ENCODE peak calls at places on chromosomes 2 and 18, in four cellular contexts. E, I, K and U are unnamed samples.

GRCh38 chr18:23146861-23147469 is 11.7 kb downstream of the CABLES1 start:
- DNase-seq in E (no peak), I (no peak), K (no peak), U (no peak)

GRCh38 chr18:68147728-68148127 is 567.2 kb downstream of the TMX3 start:
- DNase-seq in I (no peak), K (no peak), E (no peak), U (no peak)

GRCh38 chr2:223314831-223315230 is 262.8 kb downstream of the KCNE4 start:
- DNase-seq in E (no peak), I (no peak), K (no peak), U (no peak)

GRCh38 chr2:173448938-173449471 is 94.3 kb downstream of the CDCA7 start:
- DNase-seq in E (peak), K (peak), I (peak), U (peak)

GRCh38 chr2:86285981-86286380 is 51.4 kb downstream of the REEP1 start:
- DNase-seq in I (no peak), K (no peak), E (no peak), U (no peak)

GRCh38 chr2:172693037-172693436 is 42.6 kb upstream of the RAPGEF4 start:
- DNase-seq in E (peak), K (peak), I (peak), U (no peak)

GRCh38 chr18:50097702-50098101 is 97.2 kb downstream of the MYO5B start:
- DNase-seq in I (no peak), K (peak), E (no peak), U (no peak)

GRCh38 chr2:170999654-171000053 is 70.6 kb downstream of the GORASP2 start:
- DNase-seq in K (no peak), I (no peak), E (no peak), U (no peak)

GRCh38 chr18:32156855-32157254 is 33.0 kb upstream of the MEP1B start:
- DNase-seq in K (no peak), I (no peak), E (no peak), U (no peak)

GRCh38 chr2:102485151-102485769 is 12.2 kb downstream of the SLC9A4 start:
- DNase-seq in I (no peak), K (no peak), E (no peak), U (no peak)

GRCh38 chr2:58240938-58241755 is at the start of gene FANCL:
- DNase-seq in E (peak), I (peak), K (peak), U (peak)

GRCh38 chr2:113084249-113085000 is 16.7 kb downstream of the IL1F10 start:
- DNase-seq in E (no peak), K (peak), I (no peak), U (no peak)

GRCh38 chr2:120227111-120227991 is 4.2 kb upstream of the TMEM185B start:
- DNase-seq in E (peak), K (no peak), I (no peak), U (no peak)

GRCh38 chr2:40041983-40042382 is 262.9 kb upstream of the THUMPD2 start:
- DNase-seq in K (peak), I (no peak), E (no peak), U (no peak)

GRCh38 chr2:36459725-36460137 is 104.2 kb downstream of the CRIM1 start:
- DNase-seq in E (no peak), K (peak), I (peak), U (no peak)

GRCh38 chr18:5622905-5623304 is 79.1 kb upstream of the EPB41L3 start:
- DNase-seq in E (no peak), K (no peak), I (no peak), U (no peak)

GRCh38 chr18:65146615-65147014 is 604.2 kb upstream of the CDH7 start:
- DNase-seq in K (no peak), E (no peak), I (no peak), U (no peak)

GRCh38 chr2:64946737-64947090 is 42.5 kb upstream of the SLC1A4 start:
- DNase-seq in K (no peak), I (no peak), E (no peak), U (no peak)

GRCh38 chr18:45834303-45834702 is 8.8 kb downstream of the SIGLEC15 start:
- DNase-seq in E (no peak), K (no peak), I (no peak), U (no peak)

GRCh38 chr2:38581193-38582147 is 21.3 kb downstream of the HNRNPLL start:
- DNase-seq in E (no peak), I (no peak), K (peak), U (no peak)

GRCh38 chr2:146852661-146853060 is 992.2 kb upstream of the ACVR2A start:
- DNase-seq in K (no peak), I (no peak), E (no peak), U (no peak)

GRCh38 chr2:147273628-147274027 is 571.2 kb upstream of the ACVR2A start:
- DNase-seq in K (no peak), I (no peak), E (no peak), U (no peak)

GRCh38 chr18:23721711-23722479 is 32.6 kb downstream of the LAMA3 start:
- DNase-seq in E (no peak), I (no peak), K (no peak), U (no peak)

GRCh38 chr2:58107803-58108710 is 61.5 kb downstream of the VRK2 start:
- DNase-seq in K (peak), I (peak), E (no peak), U (no peak)

GRCh38 chr2:213104089-213104902 is 47.1 kb downstream of the IKZF2 start:
- DNase-seq in E (no peak), K (peak), I (no peak), U (no peak)

GRCh38 chr2:237184192-237184922 is 98.7 kb downstream of the COPS8 start:
- DNase-seq in E (no peak), I (peak), K (peak), U (no peak)

GRCh38 chr2:44751754-44752479 is 189.6 kb upstream of the SIX3 start:
- DNase-seq in E (no peak), I (no peak), K (peak), U (no peak)

GRCh38 chr2:10415048-10415447 is 33.1 kb downstream of the ODC1 start:
- DNase-seq in E (no peak), I (no peak), K (no peak), U (no peak)

GRCh38 chr2:116250376-116250775 is 1564.1 kb upstream of the DDX18 start:
- DNase-seq in I (no peak), E (no peak), K (no peak), U (no peak)

GRCh38 chr2:85678794-85679672 is 11.0 kb upstream of the SFTPB start:
- DNase-seq in I (peak), K (peak), E (peak), U (peak)

GRCh38 chr2:213246665-213247281 is 37.5 kb upstream of the SPAG16 start:
- DNase-seq in E (no peak), K (peak), I (no peak), U (no peak)

GRCh38 chr2:126657636-126658315 is 1.8 kb downstream of the GYPC start:
- DNase-seq in K (peak), E (peak), I (no peak), U (no peak)

GRCh38 chr2:128440666-128441340 is 122.1 kb upstream of the HS6ST1 start:
- DNase-seq in I (no peak), K (no peak), E (peak), U (no peak)

GRCh38 chr2:10283106-10284062 is 19.3 kb upstream of the HPCAL1 start:
- DNase-seq in I (peak), E (no peak), K (peak), U (no peak)